ENCODE peak calls at places on chromosomes 4 and X, in nine cellular contexts. G is Caco-2, R is tibial artery, W is germinal center, M is AG10803, D is islet precursor cell, O is WTC11, K is EH, A is PC-9. N is an unnamed sample.

GRCh38 chr4:138413273-138413672 is 171.1 kb upstream of the SLC7A11 start:
- DNase-seq in G (no peak), R (no peak), W (no peak), M (no peak), D (no peak), O (no peak), K (no peak), A (no peak), N (no peak)

GRCh38 chrX:42375080-42375479 is 402.9 kb downstream of the PPP1R2C start:
- DNase-seq in G (no peak), R (no peak), W (no peak), M (no peak), D (no peak), O (no peak), K (no peak), A (no peak), N (no peak)

GRCh38 chr4:1404573-1405248 is 1.5 kb downstream of the NKX1-1 start:
- DNase-seq in G (no peak), R (no peak), W (no peak), M (no peak), D (peak; percentile 50), O (no peak), K (no peak), A (no peak), N (no peak)

GRCh38 chr4:76090241-76090691 is 15.8 kb downstream of the ART3 start:
- DNase-seq in G (no peak), R (peak; percentile 64), W (peak; percentile 39), M (peak; percentile 72), D (no peak), O (no peak), K (peak; percentile 96), A (peak; percentile 90), N (peak; percentile 97)

GRCh38 chr4:139736257-139736626 is 70.6 kb downstream of the MGST2 start:
- DNase-seq in G (no peak), R (no peak), W (no peak), M (no peak), D (no peak), O (no peak), K (no peak), A (no peak), N (peak; percentile 9)

GRCh38 chrX:41858161-41858775 is 65.1 kb downstream of the CASK start:
- DNase-seq in G (no peak), R (no peak), W (no peak), M (no peak), D (peak; percentile 81), O (peak; percentile 38), K (no peak), A (no peak), N (no peak)

GRCh38 chrX:37959212-37960021 is 46.9 kb upstream of the SYTL5 start:
- DNase-seq in G (peak; percentile 26), R (no peak), W (no peak), M (no peak), D (no peak), O (no peak), K (no peak), A (no peak), N (no peak)

GRCh38 chr4:7224001-7224400 is 31.7 kb downstream of the SORCS2 start:
- DNase-seq in G (no peak), R (no peak), W (no peak), M (no peak), D (no peak), O (no peak), K (no peak), A (no peak), N (no peak)

GRCh38 chr4:158915683-158916241 is 146.9 kb downstream of the FNIP2 start:
- DNase-seq in G (no peak), R (no peak), W (no peak), M (no peak), D (no peak), O (no peak), K (no peak), A (no peak), N (no peak)

GRCh38 chr4:70743728-70744127 is 22.0 kb downstream of the RUFY3 start:
- DNase-seq in G (no peak), R (no peak), W (no peak), M (peak; percentile 33), D (no peak), O (no peak), K (no peak), A (no peak), N (no peak)

GRCh38 chrX:113947548-113947947 is 636.3 kb upstream of the HTR2C start:
- DNase-seq in G (no peak), R (no peak), W (peak; percentile 1), M (no peak), D (no peak), O (no peak), K (no peak), A (no peak), N (peak; percentile 35)

GRCh38 chrX:48971325-48972213 is at the start of gene KCND1:
- DNase-seq in G (no peak), R (no peak), W (no peak), M (peak; percentile 26), D (peak; percentile 85), O (peak; percentile 39), K (peak; percentile 71), A (no peak), N (no peak)

GRCh38 chrX:83845397-83845796 is 15.5 kb upstream of the CYLC1 start:
- DNase-seq in G (peak; percentile 10), R (no peak), W (peak; percentile 1), M (peak; percentile 14), D (peak; percentile 52), O (no peak), K (peak; percentile 4), A (no peak), N (peak; percentile 58)

GRCh38 chr4:89708903-89709361 is 128.0 kb downstream of the SNCA start:
- DNase-seq in G (no peak), R (no peak), W (no peak), M (peak; percentile 33), D (peak; percentile 88), O (no peak), K (peak; percentile 18), A (no peak), N (no peak)

GRCh38 chr4:81211956-81212355 is 3.1 kb downstream of the PRKG2 start:
- DNase-seq in G (no peak), R (no peak), W (no peak), M (peak; percentile 55), D (no peak), O (no peak), K (no peak), A (no peak), N (no peak)

GRCh38 chrX:48854898-48855297 is 19.5 kb upstream of the PCSK1N start:
- DNase-seq in G (peak; percentile 36), R (no peak), W (no peak), M (peak; percentile 1), D (no peak), O (peak; percentile 20), K (peak; percentile 30), A (no peak), N (peak; percentile 47)

GRCh38 chr4:185966997-185967775 is 101.8 kb upstream of the TLR3 start:
- DNase-seq in G (no peak), R (no peak), W (no peak), M (peak; percentile 6), D (no peak), O (no peak), K (no peak), A (peak; percentile 54), N (no peak)

GRCh38 chr4:8284391-8284790 is 14.8 kb downstream of the HTRA3 start:
- DNase-seq in G (no peak), R (no peak), W (no peak), M (no peak), D (no peak), O (no peak), K (no peak), A (no peak), N (no peak)

GRCh38 chrX:13167444-13168207 is 123.2 kb upstream of the FAM9C start:
- DNase-seq in G (no peak), R (peak; percentile 31), W (no peak), M (peak; percentile 69), D (peak; percentile 77), O (no peak), K (peak; percentile 51), A (no peak), N (no peak)

GRCh38 chr4:35541888-35542213 is 702.5 kb downstream of the ARAP2 start:
- DNase-seq in G (no peak), R (no peak), W (no peak), M (no peak), D (peak; percentile 58), O (peak; percentile 11), K (no peak), A (no peak), N (no peak)

GRCh38 chrX:7170903-7171302 is 22.9 kb upstream of the PUDP start:
- DNase-seq in G (peak; percentile 42), R (no peak), W (peak; percentile 27), M (no peak), D (peak; percentile 59), O (peak; percentile 37), K (no peak), A (peak; percentile 47), N (peak; percentile 25)

GRCh38 chr4:3261411-3262207 is 12.7 kb downstream of the MSANTD1 start:
- DNase-seq in G (no peak), R (peak; percentile 4), W (no peak), M (no peak), D (no peak), O (peak; percentile 6), K (no peak), A (no peak), N (no peak)

GRCh38 chrX:41014776-41015175 is 70.5 kb upstream of the USP9X start:
- DNase-seq in G (no peak), R (no peak), W (no peak), M (peak; percentile 16), D (no peak), O (no peak), K (peak; percentile 24), A (peak; percentile 63), N (no peak)

GRCh38 chr4:177185151-177185550 is 124.5 kb upstream of the NEIL3 start:
- DNase-seq in G (no peak), R (no peak), W (no peak), M (peak; percentile 34), D (no peak), O (no peak), K (peak; percentile 20), A (no peak), N (no peak)

GRCh38 chrX:39716401-39716800 is 381.4 kb downstream of the BCOR start:
- DNase-seq in G (no peak), R (no peak), W (no peak), M (no peak), D (no peak), O (no peak), K (no peak), A (no peak), N (no peak)

GRCh38 chr4:144591401-144591800 is 54.6 kb upstream of the HHIP start:
- DNase-seq in G (no peak), R (no peak), W (no peak), M (peak; percentile 73), D (no peak), O (no peak), K (peak; percentile 78), A (no peak), N (peak; percentile 32)

GRCh38 chr4:1330761-1331590 is 16.0 kb upstream of the UVSSA start:
- DNase-seq in G (no peak), R (no peak), W (no peak), M (no peak), D (no peak), O (no peak), K (no peak), A (no peak), N (no peak)

GRCh38 chr4:11232004-11232403 is 196.7 kb downstream of the HS3ST1 start:
- DNase-seq in G (no peak), R (no peak), W (no peak), M (no peak), D (no peak), O (no peak), K (no peak), A (no peak), N (no peak)

GRCh38 chrX:80808160-80808735 is 1.4 kb downstream of the BRWD3 start:
- DNase-seq in G (peak; percentile 71), R (peak; percentile 77), W (peak; percentile 84), M (peak; percentile 65), D (peak; percentile 70), O (peak; percentile 42), K (peak; percentile 79), A (peak; percentile 63), N (peak; percentile 92)